ENCODE peak calls at places on chromosomes 4 and X, in eight cellular contexts. K is stimulated activated CD8-positive, alpha-beta memory T cell treated with anti-CD3 and anti-CD28 coated beads, Interleukin-2, amount 100 ng/mL, for 48 hours; I is neural crest cell; V is stimulated activated CD4-positive, alpha-beta T cell treated with anti-CD3 and anti-CD28 coated beads, Interleukin-2, amount 100 ng/mL, for 48 hours; M is NCI-H1092; H is Ammon's horn; B is astrocyte of the spinal cord; T is uterus. G is an unnamed sample.

GRCh38 chr4:113447061-113447460 is 314.5 kb downstream of the CAMK2D start:
- DNase-seq in K (no peak), I (no peak), V (no peak), M (no peak), H (no peak), B (no peak), T (no peak), G (no peak)

GRCh38 chr4:149140841-149141240 is 674.8 kb downstream of the IQCM start:
- DNase-seq in K (no peak), I (no peak), V (no peak), M (no peak), H (no peak), B (no peak), T (no peak), G (no peak)

GRCh38 chr4:99468891-99469290 is 33.7 kb upstream of the ADH7 start:
- DNase-seq in K (no peak), I (no peak), V (no peak), M (no peak), H (no peak), B (no peak), T (no peak), G (no peak)

GRCh38 chr4:80184791-80185756 is 12.2 kb upstream of the PRDM8 start:
- DNase-seq in K (no peak), I (no peak), V (no peak), M (no peak), H (no peak), B (no peak), T (no peak), G (no peak)

GRCh38 chr4:2768921-2769336 is 12.8 kb upstream of the TNIP2 start:
- DNase-seq in K (no peak), I (no peak), V (no peak), M (no peak), H (no peak), B (no peak), T (no peak), G (no peak)

GRCh38 chrX:21905209-21905735 is 35.2 kb upstream of the SMS start:
- DNase-seq in K (no peak), I (no peak), V (no peak), M (no peak), H (peak), B (no peak), T (no peak), G (no peak)

GRCh38 chrX:7925867-7926472 is 1.2 kb downstream of the PNPLA4 start:
- DNase-seq in K (peak), I (peak), V (peak), M (peak), H (peak), B (peak), T (peak), G (peak)

GRCh38 chr4:2794707-2795557 is 2.0 kb downstream of the SH3BP2 start:
- DNase-seq in K (no peak), I (no peak), V (no peak), M (no peak), H (peak), B (peak), T (peak), G (peak)

GRCh38 chrX:22220941-22221340 is 51.8 kb upstream of the CBLL2 start:
- DNase-seq in K (no peak), I (no peak), V (no peak), M (no peak), H (no peak), B (peak), T (no peak), G (no peak)

GRCh38 chrX:17521871-17522693 is 147.1 kb downstream of the NHS start:
- DNase-seq in K (no peak), I (no peak), V (no peak), M (no peak), H (no peak), B (peak), T (no peak), G (no peak)

GRCh38 chr4:107035711-107036601 is at the start of gene DKK2:
- DNase-seq in K (no peak), I (peak), V (no peak), M (no peak), H (peak), B (peak), T (no peak), G (no peak)

GRCh38 chrX:2607113-2607512 is 84.0 kb upstream of the CD99 start:
- DNase-seq in K (no peak), I (no peak), V (no peak), M (no peak), H (no peak), B (no peak), T (no peak), G (no peak)

GRCh38 chr4:66655505-66655904 is 889.8 kb downstream of the CENPC start:
- DNase-seq in K (no peak), I (no peak), V (no peak), M (no peak), H (no peak), B (no peak), T (no peak), G (no peak)

GRCh38 chrX:19760345-19760744 is 127.1 kb downstream of the SH3KBP1 start:
- DNase-seq in K (no peak), I (no peak), V (no peak), M (no peak), H (no peak), B (no peak), T (no peak), G (no peak)

GRCh38 chr4:11799182-11799581 is 370.5 kb upstream of the HS3ST1 start:
- DNase-seq in K (no peak), I (no peak), V (no peak), M (no peak), H (no peak), B (no peak), T (no peak), G (no peak)

GRCh38 chr4:98572697-98573096 is 85.7 kb downstream of the TSPAN5 start:
- DNase-seq in K (no peak), I (no peak), V (no peak), M (no peak), H (no peak), B (no peak), T (no peak), G (no peak)

GRCh38 chr4:76342191-76342590 is 35.7 kb downstream of the STBD1 start:
- DNase-seq in K (no peak), I (no peak), V (no peak), M (no peak), H (no peak), B (no peak), T (no peak), G (no peak)

G was measured in stimulated activated effector memory CD8-positive, alpha-beta T cell treated with anti-CD3 and anti-CD28 coated beads, Interleukin-12 subunit alpha, Interleukin-12 subunit beta, amount 100 ng/mL, for 72 hours.